ENCODE peak calls at places on chromosome 9, in eight cellular contexts. H is activated CD4-positive, CD25-positive, alpha-beta regulatory T cell; O is NCI-H2081 treated with DMSO at 0.1 percent for 48 hours; C is NCI-H524 treated with DMSO at 0.1 percent for 48 hours; Q is psoas muscle; D is caudate nucleus; N is effector memory CD8-positive, alpha-beta T cell; Z is ovary. V is an unnamed sample.

GRCh38 chr9:93302586-93303257 is 118.8 kb downstream of the WNK2 start:
- DNase-seq in Z (no peak), D (peak; percentile 24), Q (peak; percentile 47), H (peak; percentile 32), N (peak; percentile 50), C (peak; percentile 32), O (no peak), V (no peak)

GRCh38 chr9:107322643-107323042 is 39.6 kb downstream of the RAD23B start:
- DNase-seq in C (no peak), Z (no peak), O (no peak), D (no peak), Q (no peak), N (no peak), H (no peak), V (no peak)

GRCh38 chr9:127277099-127277498 is 12.5 kb downstream of the GARNL3 start:
- DNase-seq in D (no peak), H (no peak), N (no peak), O (no peak), Q (no peak), Z (no peak), C (no peak), V (no peak)

GRCh38 chr9:121770415-121771273 is 119.2 kb downstream of the DAB2IP start:
- DNase-seq in Z (peak; percentile 19), C (no peak), Q (peak; percentile 7), O (no peak), D (no peak), H (no peak), N (no peak), V (peak; percentile 52)

GRCh38 chr9:120264528-120264927 is 315.4 kb downstream of the CDK5RAP2 start:
- DNase-seq in H (no peak), C (no peak), O (no peak), D (no peak), N (no peak), Q (no peak), Z (no peak), V (no peak)

GRCh38 chr9:132214027-132214622 is 52.3 kb downstream of the NTNG2 start:
- DNase-seq in O (no peak), H (no peak), C (peak; percentile 90), Z (peak; percentile 76), N (no peak), Q (peak; percentile 75), D (peak; percentile 87), V (peak; percentile 88)

GRCh38 chr9:134775552-134775951 is 105.1 kb upstream of the FCN2 start:
- DNase-seq in C (no peak), O (no peak), N (no peak), Z (no peak), D (no peak), Q (no peak), H (no peak), V (no peak)

GRCh38 chr9:76759726-76760125 is 4.5 kb upstream of the PCA3 start:
- DNase-seq in H (no peak), C (no peak), N (no peak), Q (no peak), O (peak; percentile 87), D (no peak), Z (no peak), V (no peak)

GRCh38 chr9:135479469-135480052 is at the start of gene PPP1R26:
- DNase-seq in D (no peak), Q (no peak), Z (no peak), H (no peak), N (no peak), O (no peak), C (no peak), V (peak; percentile 54)

GRCh38 chr9:15157371-15157770 is 149.6 kb downstream of the TTC39B start:
- DNase-seq in C (no peak), H (no peak), O (no peak), D (no peak), N (no peak), Q (no peak), Z (no peak), V (no peak)

GRCh38 chr9:1775230-1775629 is 239.9 kb upstream of the SMARCA2 start:
- DNase-seq in Q (no peak), O (no peak), D (no peak), N (no peak), C (no peak), Z (no peak), H (no peak), V (no peak)

GRCh38 chr9:134318481-134318891 is 7.8 kb upstream of the RXRA start:
- DNase-seq in O (no peak), Z (peak; percentile 17), Q (no peak), D (no peak), H (no peak), C (no peak), N (no peak), V (no peak)

GRCh38 chr9:114344692-114345091 is 15.0 kb downstream of the ORM2 start:
- DNase-seq in Z (no peak), N (no peak), O (no peak), H (no peak), Q (no peak), C (no peak), D (no peak), V (no peak)

GRCh38 chr9:21974542-21975409 is 19.4 kb downstream of the CDKN2A start:
- DNase-seq in N (no peak), O (peak; percentile 60), H (no peak), C (peak; percentile 42), Q (peak; percentile 25), Z (no peak), D (no peak), V (no peak)

GRCh38 chr9:37565661-37566618 is 10.2 kb downstream of the FBXO10 start:
- DNase-seq in C (no peak), O (no peak), Q (no peak), H (no peak), Z (no peak), D (no peak), N (no peak), V (no peak)

GRCh38 chr9:134606951-134607733 is 34.5 kb upstream of the COL5A1 start:
- DNase-seq in O (no peak), Q (no peak), H (no peak), C (no peak), Z (no peak), N (no peak), D (no peak), V (no peak)

GRCh38 chr9:27005491-27005890 is at the start of gene LRRC19:
- DNase-seq in N (no peak), Q (no peak), Z (no peak), H (no peak), D (no peak), O (no peak), C (no peak), V (no peak)

GRCh38 chr9:91896513-91897121 is 53.4 kb downstream of the ROR2 start:
- DNase-seq in Z (peak; percentile 70), C (no peak), O (no peak), Q (no peak), N (no peak), H (no peak), D (no peak), V (no peak)

GRCh38 chr9:137381501-137382443 is 41.2 kb downstream of the EXD3 start:
- DNase-seq in H (no peak), C (no peak), O (no peak), Z (peak; percentile 20), Q (peak; percentile 9), N (no peak), D (no peak), V (no peak)

GRCh38 chr9:136089697-136090045 is 5.4 kb downstream of the NACC2 start:
- DNase-seq in Q (no peak), O (no peak), N (no peak), C (no peak), H (no peak), Z (no peak), D (no peak), V (no peak)

GRCh38 chr9:1960696-1961095 is 54.5 kb upstream of the SMARCA2 start:
- DNase-seq in Z (no peak), O (no peak), Q (no peak), D (no peak), C (peak; percentile 72), H (no peak), N (no peak), V (no peak)

GRCh38 chr9:89021154-89021803 is 30.0 kb downstream of the S1PR3 start:
- DNase-seq in D (no peak), H (no peak), O (no peak), N (no peak), Z (peak; percentile 57), Q (peak; percentile 49), C (no peak), V (no peak)

GRCh38 chr9:109629615-109630014 is 131.5 kb upstream of the PTPN3 start:
- DNase-seq in H (no peak), Q (no peak), O (no peak), D (no peak), C (no peak), Z (no peak), N (no peak), V (no peak)

GRCh38 chr9:112913326-112913725 is 22.6 kb upstream of the SLC46A2 start:
- DNase-seq in D (no peak), Q (no peak), Z (no peak), N (no peak), H (no peak), C (no peak), O (no peak), V (no peak)

GRCh38 chr9:77161966-77162365 is 15.4 kb upstream of the VPS13A start:
- DNase-seq in H (no peak), N (no peak), O (no peak), C (no peak), D (no peak), Q (no peak), Z (no peak), V (no peak)